ENCODE peak calls at places on chromosomes 16 and 17, in six cellular contexts. One of them, this sample, is unnamed.

GRCh38 chr16:1346422-1347285 is 5.0 kb downstream of the TSR3 start:
- DNase-seq in mesendoderm: no peak
- DNase-seq in H9: no peak
- DNase-seq in IMR-90: no peak
- DNase-seq in H1: no peak
- DNase-seq in neuronal stem cell: no peak
- DNase-seq in this sample: no peak

GRCh38 chr17:61009619-61010018 is 332.0 kb downstream of the BCAS3 start:
- DNase-seq in mesendoderm: no peak
- DNase-seq in H9: no peak
- DNase-seq in IMR-90: peak; percentile 42
- DNase-seq in H1: no peak
- DNase-seq in neuronal stem cell: no peak
- DNase-seq in this sample: peak; percentile 16

GRCh38 chr17:68255731-68256538 is 8.1 kb downstream of the AMZ2 start:
- DNase-seq in mesendoderm: no peak
- DNase-seq in H9: no peak
- DNase-seq in IMR-90: no peak
- DNase-seq in H1: no peak
- DNase-seq in neuronal stem cell: no peak
- DNase-seq in this sample: peak; percentile 27

GRCh38 chr17:13428611-13429042 is 173.1 kb downstream of the HS3ST3A1 start:
- DNase-seq in mesendoderm: no peak
- DNase-seq in H9: no peak
- DNase-seq in IMR-90: no peak
- DNase-seq in H1: no peak
- DNase-seq in neuronal stem cell: no peak
- DNase-seq in this sample: no peak

GRCh38 chr16:4653981-4654380 is 29.4 kb downstream of the MGRN1 start:
- DNase-seq in mesendoderm: no peak
- DNase-seq in H9: no peak
- DNase-seq in IMR-90: no peak
- DNase-seq in H1: no peak
- DNase-seq in neuronal stem cell: no peak
- DNase-seq in this sample: no peak

GRCh38 chr16:2147981-2148671 is at the start of gene RAB26:
- DNase-seq in mesendoderm: peak; percentile 86
- DNase-seq in H9: peak; percentile 85
- DNase-seq in IMR-90: peak; percentile 33
- DNase-seq in H1: no peak
- DNase-seq in neuronal stem cell: peak; percentile 70
- DNase-seq in this sample: peak; percentile 53

GRCh38 chr16:15403392-15403995 is 7.9 kb downstream of the MPV17L start:
- DNase-seq in mesendoderm: peak; percentile 51
- DNase-seq in H9: no peak
- DNase-seq in IMR-90: no peak
- DNase-seq in H1: no peak
- DNase-seq in neuronal stem cell: no peak
- DNase-seq in this sample: peak; percentile 27

GRCh38 chr17:30476726-30477082 is 504 bp upstream of the GOSR1 start:
- DNase-seq in mesendoderm: no peak
- DNase-seq in H9: no peak
- DNase-seq in IMR-90: peak; percentile 7
- DNase-seq in H1: no peak
- DNase-seq in neuronal stem cell: peak; percentile 8
- DNase-seq in this sample: no peak

GRCh38 chr16:3073448-3073847 is 8.0 kb downstream of the IL32 start:
- DNase-seq in mesendoderm: no peak
- DNase-seq in H9: no peak
- DNase-seq in IMR-90: no peak
- DNase-seq in H1: no peak
- DNase-seq in neuronal stem cell: no peak
- DNase-seq in this sample: no peak

GRCh38 chr16:57462978-57463362 is 491 bp downstream of the POLR2C start:
- DNase-seq in mesendoderm: no peak
- DNase-seq in H9: no peak
- DNase-seq in IMR-90: no peak
- DNase-seq in H1: no peak
- DNase-seq in neuronal stem cell: no peak
- DNase-seq in this sample: peak; percentile 32

GRCh38 chr17:66240630-66241029 is 11.4 kb upstream of the APOH start:
- DNase-seq in mesendoderm: no peak
- DNase-seq in H9: no peak
- DNase-seq in IMR-90: peak; percentile 74
- DNase-seq in H1: no peak
- DNase-seq in neuronal stem cell: no peak
- DNase-seq in this sample: peak; percentile 15

GRCh38 chr16:4370570-4371480 is 823 bp upstream of the VASN start:
- DNase-seq in mesendoderm: no peak
- DNase-seq in H9: no peak
- DNase-seq in IMR-90: peak; percentile 93
- DNase-seq in H1: no peak
- DNase-seq in neuronal stem cell: no peak
- DNase-seq in this sample: peak; percentile 99

GRCh38 chr16:12254566-12254965 is 278.0 kb downstream of the SNX29 start:
- DNase-seq in mesendoderm: no peak
- DNase-seq in H9: no peak
- DNase-seq in IMR-90: no peak
- DNase-seq in H1: no peak
- DNase-seq in neuronal stem cell: no peak
- DNase-seq in this sample: no peak

GRCh38 chr17:47218896-47219430 is 9.8 kb downstream of the MYL4 start:
- DNase-seq in mesendoderm: peak; percentile 77
- DNase-seq in H9: no peak
- DNase-seq in IMR-90: no peak
- DNase-seq in H1: no peak
- DNase-seq in neuronal stem cell: no peak
- DNase-seq in this sample: no peak

GRCh38 chr17:40883960-40884359 is 1.1 kb downstream of the KRT20 start:
- DNase-seq in mesendoderm: no peak
- DNase-seq in H9: no peak
- DNase-seq in IMR-90: no peak
- DNase-seq in H1: no peak
- DNase-seq in neuronal stem cell: no peak
- DNase-seq in this sample: no peak

GRCh38 chr16:11836653-11837244 is 14.6 kb downstream of the RSL1D1 start:
- DNase-seq in mesendoderm: peak; percentile 86
- DNase-seq in H9: no peak
- DNase-seq in IMR-90: peak; percentile 87
- DNase-seq in H1: peak; percentile 29
- DNase-seq in neuronal stem cell: no peak
- DNase-seq in this sample: peak; percentile 57

GRCh38 chr16:57266531-57267268 is 17.8 kb downstream of the PLLP start:
- DNase-seq in mesendoderm: no peak
- DNase-seq in H9: no peak
- DNase-seq in IMR-90: no peak
- DNase-seq in H1: no peak
- DNase-seq in neuronal stem cell: no peak
- DNase-seq in this sample: no peak

GRCh38 chr17:81097943-81098308 is 63.0 kb downstream of the BAIAP2 start:
- DNase-seq in mesendoderm: no peak
- DNase-seq in H9: no peak
- DNase-seq in IMR-90: peak; percentile 30
- DNase-seq in H1: no peak
- DNase-seq in neuronal stem cell: no peak
- DNase-seq in this sample: peak; percentile 29

GRCh38 chr16:11636172-11636721 is 32.0 kb upstream of the SNN start:
- DNase-seq in mesendoderm: peak; percentile 93
- DNase-seq in H9: peak; percentile 96
- DNase-seq in IMR-90: no peak
- DNase-seq in H1: peak; percentile 72
- DNase-seq in neuronal stem cell: no peak
- DNase-seq in this sample: no peak

GRCh38 chr16:66369055-66369592 is 2.6 kb downstream of the CDH5 start:
- DNase-seq in mesendoderm: no peak
- DNase-seq in H9: no peak
- DNase-seq in IMR-90: no peak
- DNase-seq in H1: no peak
- DNase-seq in neuronal stem cell: no peak
- DNase-seq in this sample: no peak

GRCh38 chr17:8479431-8479947 is 43.8 kb downstream of the NDEL1 start:
- DNase-seq in mesendoderm: no peak
- DNase-seq in H9: no peak
- DNase-seq in IMR-90: peak; percentile 71
- DNase-seq in H1: no peak
- DNase-seq in neuronal stem cell: no peak
- DNase-seq in this sample: no peak

GRCh38 chr16:26070595-26071170 is 378.9 kb downstream of the HS3ST4 start:
- DNase-seq in mesendoderm: peak; percentile 92
- DNase-seq in H9: no peak
- DNase-seq in IMR-90: no peak
- DNase-seq in H1: no peak
- DNase-seq in neuronal stem cell: peak; percentile 37
- DNase-seq in this sample: no peak

GRCh38 chr16:31404353-31405064 is 11.4 kb downstream of the ITGAD start:
- DNase-seq in mesendoderm: no peak
- DNase-seq in H9: no peak
- DNase-seq in IMR-90: no peak
- DNase-seq in H1: no peak
- DNase-seq in neuronal stem cell: no peak
- DNase-seq in this sample: no peak

GRCh38 chr17:33228548-33228947 is 64.5 kb downstream of the ASIC2 start:
- DNase-seq in mesendoderm: no peak
- DNase-seq in H9: no peak
- DNase-seq in IMR-90: no peak
- DNase-seq in H1: no peak
- DNase-seq in neuronal stem cell: no peak
- DNase-seq in this sample: no peak

GRCh38 chr16:31421587-31421986 is 6.6 kb downstream of the COX6A2 start:
- DNase-seq in mesendoderm: no peak
- DNase-seq in H9: no peak
- DNase-seq in IMR-90: no peak
- DNase-seq in H1: no peak
- DNase-seq in neuronal stem cell: no peak
- DNase-seq in this sample: no peak

DNA sequence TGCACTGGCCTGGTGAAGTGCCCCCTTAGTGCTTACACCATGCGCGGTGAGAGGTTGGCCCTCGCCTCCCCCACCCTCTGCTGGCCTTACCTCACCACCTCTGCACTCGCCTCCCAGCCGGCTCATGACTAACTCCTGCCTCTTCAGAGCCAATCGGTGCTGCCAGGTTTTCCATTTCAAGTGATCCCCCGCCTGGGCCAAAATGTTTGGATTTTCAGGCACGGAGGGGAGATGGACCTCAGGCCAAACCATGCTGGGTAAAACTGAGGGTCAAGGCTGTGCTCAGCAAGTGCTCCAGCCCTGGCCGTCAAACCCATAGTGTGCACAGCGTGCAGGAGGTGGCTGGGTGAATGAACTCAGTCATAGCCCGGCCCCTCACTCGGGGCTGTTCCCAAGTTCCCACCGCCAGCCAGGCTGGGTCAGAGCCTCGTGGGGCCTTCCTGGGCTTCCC is 175.4 kb downstream of the SEC14L1 start:
- DNase-seq in mesendoderm: peak; percentile 91
- DNase-seq in H9: peak; percentile 80
- DNase-seq in IMR-90: peak; percentile 77
- DNase-seq in H1: peak; percentile 47
- DNase-seq in neuronal stem cell: no peak
- DNase-seq in this sample: peak; percentile 91
- H2BK5ac ChIP-seq in mesendoderm: no peak overlapping the region
- H2BK5ac ChIP-seq in H9: no peak overlapping the region
- H2BK5ac ChIP-seq in IMR-90: peak overlapping the region; percentile 77
- H2BK5ac ChIP-seq in H1: no peak overlapping the region
- H2BK5ac ChIP-seq in neuronal stem cell: no peak overlapping the region
- H2BK5ac ChIP-seq in this sample: peak overlapping the region; percentile 71

DNA sequence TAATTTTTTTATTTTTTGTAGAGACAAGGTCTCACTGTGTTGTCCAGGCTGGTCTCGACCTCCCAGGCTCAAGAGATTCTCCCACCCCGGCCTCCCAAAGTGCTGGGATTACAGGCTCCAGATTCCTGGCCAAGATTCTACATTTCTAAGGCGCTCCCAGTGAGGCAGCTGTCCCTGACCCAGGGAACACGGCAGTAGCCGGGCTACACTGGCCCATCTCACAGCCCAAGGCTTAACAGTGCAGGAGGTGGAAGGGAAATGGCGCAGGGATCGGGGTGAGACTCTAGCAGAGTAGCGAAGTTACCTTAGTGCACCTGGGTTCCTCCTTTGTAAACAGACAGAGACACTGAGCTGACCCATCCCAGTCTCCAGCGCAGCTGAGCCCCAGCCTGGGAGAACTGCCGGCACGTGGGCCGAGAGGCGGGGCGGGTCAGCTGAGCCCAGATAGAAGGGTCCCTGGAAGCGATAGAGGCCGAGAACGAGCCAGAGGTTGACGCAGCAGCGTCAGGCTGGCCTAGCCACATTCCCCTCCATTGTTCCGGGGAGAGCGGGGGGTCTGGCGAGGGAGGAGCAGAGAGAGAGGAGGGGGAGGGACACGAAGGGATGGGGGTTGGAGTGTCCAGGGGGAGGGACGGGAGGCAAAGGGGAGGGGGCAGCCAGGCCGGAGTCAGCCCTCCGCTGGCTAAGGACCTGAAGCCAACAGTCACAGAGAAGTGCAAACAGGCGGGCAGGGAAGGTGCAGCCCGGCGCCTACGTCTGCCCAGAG is 2.5 kb downstream of the CARHSP1 start:
- DNase-seq in mesendoderm: peak; percentile 98
- DNase-seq in H9: peak; percentile 95
- DNase-seq in IMR-90: no peak
- DNase-seq in H1: peak; percentile 87
- DNase-seq in neuronal stem cell: peak; percentile 94
- DNase-seq in this sample: peak; percentile 51
- H2BK15ac ChIP-seq in mesendoderm: no peak overlapping the region
- H2BK15ac ChIP-seq in H9: no peak overlapping the region
- H2BK15ac ChIP-seq in IMR-90: no peak overlapping the region
- H2BK15ac ChIP-seq in H1: no peak overlapping the region
- H2BK15ac ChIP-seq in neuronal stem cell: peak overlapping the region; percentile 22
- H2BK15ac ChIP-seq in this sample: peak overlapping the region; percentile 60

DNA sequence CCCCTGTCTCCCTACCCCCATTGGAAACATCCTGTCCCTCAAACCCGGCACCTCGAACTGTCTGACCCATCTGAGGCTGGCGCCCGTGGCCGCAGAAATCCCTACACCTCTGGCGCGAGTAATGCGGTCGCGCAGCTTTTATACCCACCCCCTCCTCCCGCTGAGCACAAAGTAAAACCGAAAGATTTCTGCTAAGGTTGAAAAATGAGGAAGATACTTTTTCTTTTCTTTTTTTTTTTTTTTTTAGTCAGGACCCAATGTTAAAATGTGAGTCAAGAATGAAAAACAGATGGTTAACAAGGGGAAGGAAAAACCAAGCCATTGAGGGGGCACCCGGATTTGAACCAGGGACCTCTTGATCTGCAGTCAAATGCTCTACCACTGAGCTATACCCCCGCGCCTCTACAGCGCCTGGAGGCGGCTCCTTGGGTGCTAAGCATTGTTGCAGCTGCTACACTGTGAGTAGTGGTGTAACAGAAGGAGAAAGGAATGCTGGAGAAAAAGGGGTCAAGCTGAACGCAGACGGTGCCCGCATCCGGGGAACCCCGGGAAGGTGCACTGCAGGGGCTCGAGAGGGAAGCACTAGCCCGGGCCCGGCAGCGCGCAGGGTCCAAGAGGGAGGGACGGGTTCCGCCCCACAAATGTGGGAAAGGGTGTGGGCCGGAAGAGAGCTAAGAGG is 751 bp upstream of the LASP1 start:
- DNase-seq in mesendoderm: peak; percentile 95
- DNase-seq in H9: peak; percentile 96
- DNase-seq in IMR-90: peak; percentile 88
- DNase-seq in H1: peak; percentile 54
- DNase-seq in neuronal stem cell: peak; percentile 95
- DNase-seq in this sample: peak; percentile 94
- H2BK5ac ChIP-seq in mesendoderm: peak overlapping the region; percentile 47
- H2BK5ac ChIP-seq in H9: no peak overlapping the region
- H2BK5ac ChIP-seq in IMR-90: peak overlapping the region; percentile 89
- H2BK5ac ChIP-seq in H1: peak overlapping the region; percentile 90
- H2BK5ac ChIP-seq in neuronal stem cell: peak overlapping the region; percentile 99
- H2BK5ac ChIP-seq in this sample: peak overlapping the region; percentile 25

GRCh38 chr16:50425648-50426047 is 56.9 kb upstream of the BRD7 start:
- DNase-seq in mesendoderm: no peak
- DNase-seq in H9: no peak
- DNase-seq in IMR-90: no peak
- DNase-seq in H1: no peak
- DNase-seq in neuronal stem cell: no peak
- DNase-seq in this sample: no peak
- H2BK15ac ChIP-seq in mesendoderm: no peak overlapping the region
- H2BK15ac ChIP-seq in H9: no peak overlapping the region
- H2BK15ac ChIP-seq in IMR-90: no peak overlapping the region
- H2BK15ac ChIP-seq in H1: no peak overlapping the region
- H2BK15ac ChIP-seq in neuronal stem cell: no peak overlapping the region
- H2BK15ac ChIP-seq in this sample: no peak overlapping the region

This sample was measured in mesenchymal stem cell.